ENCODE peak calls at places on chromosomes 11 and 22, in four cellular contexts. E, H, W and N are unnamed samples. For H3K36me3, the result is how much of the 10 kb centered on the place peaks cover.

GRCh38 chr11:46127150-46127638 is 5.9 kb upstream of the PHF21A start:
- DNase-seq in E (peak), H (peak), W (no peak), N (no peak)

GRCh38 chr22:43945632-43946390 is 9.4 kb upstream of the SAMM50 start:
- DNase-seq in E (no peak), H (peak), W (peak), N (no peak)

GRCh38 chr11:16770016-16770415 is 31.6 kb downstream of the C11orf58 start:
- DNase-seq in E (no peak), H (no peak), W (no peak), N (no peak)

GRCh38 chr11:112961146-112961668 is at the start of gene NCAM1:
- DNase-seq in E (peak), H (peak), W (peak), N (peak)

GRCh38 chr22:44620129-44620840 is 81.7 kb upstream of the PRR5 start:
- DNase-seq in E (no peak), H (peak), W (peak), N (peak)

GRCh38 chr11:71165771-71166170 is 86.6 kb downstream of the SHANK2 start:
- DNase-seq in E (no peak), H (peak), W (no peak), N (no peak)

GRCh38 chr11:110463153-110463552 is 33.4 kb downstream of the FDX1 start:
- DNase-seq in E (no peak), H (peak), W (peak), N (no peak)

GRCh38 chr11:83827940-83828554 is 541.9 kb upstream of the CCDC90B start:
- DNase-seq in E (peak), H (no peak), W (no peak), N (no peak)

GRCh38 chr11:72091292-72091691 is 10.6 kb downstream of the LRRC51 start:
- DNase-seq in E (no peak), H (peak), W (peak), N (peak)

GRCh38 chr11:101407324-101407723 is 176.5 kb downstream of the TRPC6 start:
- DNase-seq in E (no peak), H (no peak), W (no peak), N (peak)

GRCh38 chr11:13118194-13118593 is 109.1 kb downstream of the RASSF10 start:
- DNase-seq in E (peak), H (no peak), W (no peak), N (no peak)

GRCh38 chr11:101346591-101346990 is 217.0 kb upstream of the PGR start:
- DNase-seq in E (peak), H (no peak), W (no peak), N (no peak)

GRCh38 chr11:95897731-95898130 is 26.2 kb downstream of the MTMR2 start:
- DNase-seq in E (no peak), H (no peak), W (no peak), N (no peak)

GRCh38 chr11:126102436-126102894 is 39.8 kb upstream of the CDON start:
- DNase-seq in E (peak), H (peak), W (no peak), N (peak)

GRCh38 chr11:61516675-61517516 is 8.3 kb downstream of the LRRC10B start:
- DNase-seq in E (no peak), H (no peak), W (peak), N (peak)

GRCh38 chr11:30357872-30358271 is 35.0 kb downstream of the ARL14EP start:
- DNase-seq in E (no peak), H (no peak), W (no peak), N (no peak)

GRCh38 chr11:100686476-100686875 is 612 bp upstream of the ARHGAP42 start:
- DNase-seq in E (no peak), H (no peak), W (no peak), N (no peak)

GRCh38 chr22:39173050-39173706 is 20.7 kb upstream of the CBX7 start:
- DNase-seq in E (no peak), H (no peak), W (no peak), N (no peak)

GRCh38 chr11:57312511-57313021 is 12.2 kb downstream of the TNKS1BP1 start:
- DNase-seq in E (no peak), H (peak), W (peak), N (no peak)

GRCh38 chr22:32720924-32721323 is 80.6 kb upstream of the TIMP3 start:
- DNase-seq in E (no peak), H (no peak), W (no peak), N (no peak)

GRCh38 chr11:78061921-78062311 is 1.7 kb upstream of the THRSP start:
- DNase-seq in E (no peak), H (no peak), W (no peak), N (no peak)

GRCh38 chr11:129259950-129260349 is 67.8 kb upstream of the ARHGAP32 start:
- DNase-seq in E (no peak), H (no peak), W (no peak), N (no peak)

GRCh38 chr11:47234669-47235075 is 13.9 kb downstream of the ACP2 start:
- DNase-seq in E (no peak), H (no peak), W (no peak), N (peak)

GRCh38 chr11:15289718-15290117 is 175.0 kb downstream of the INSC start:
- DNase-seq in E (no peak), H (no peak), W (no peak), N (no peak)

GRCh38 chr11:34926831-34927132 is 10.4 kb downstream of the PDHX start:
- DNase-seq in E (no peak), H (no peak), W (no peak), N (no peak)

GRCh38 chr11:92225206-92225562 is 566 bp downstream of the FAT3 start:
- DNase-seq in E (no peak), H (no peak), W (no peak), N (no peak)

GRCh38 chr22:25900880-25901279 is 158.9 kb downstream of the MYO18B start:
- DNase-seq in E (no peak), H (no peak), W (no peak), N (no peak)

GRCh38 chr11:12973529-12974181 is 35.5 kb upstream of the RASSF10 start:
- DNase-seq in E (no peak), H (no peak), W (no peak), N (no peak)

GRCh38 chr11:3203221-3204043 is 15.2 kb downstream of the MRGPRG start:
- DNase-seq in E (no peak), H (peak), W (peak), N (peak)

GRCh38 chr11:126103150-126103549 is 40.5 kb upstream of the CDON start:
- DNase-seq in E (no peak), H (no peak), W (no peak), N (no peak)

GRCh38 chr11:59053387-59053786 is 32.7 kb upstream of the GLYATL1B start:
- DNase-seq in E (no peak), H (peak), W (peak), N (peak)

GRCh38 chr11:89203814-89204213 is 26.1 kb downstream of the TYR start:
- DNase-seq in E (no peak), H (no peak), W (no peak), N (no peak)
- H3K36me3 ChIP-seq in E (under half), H (under half), W (under half), N (under half)

DNA sequence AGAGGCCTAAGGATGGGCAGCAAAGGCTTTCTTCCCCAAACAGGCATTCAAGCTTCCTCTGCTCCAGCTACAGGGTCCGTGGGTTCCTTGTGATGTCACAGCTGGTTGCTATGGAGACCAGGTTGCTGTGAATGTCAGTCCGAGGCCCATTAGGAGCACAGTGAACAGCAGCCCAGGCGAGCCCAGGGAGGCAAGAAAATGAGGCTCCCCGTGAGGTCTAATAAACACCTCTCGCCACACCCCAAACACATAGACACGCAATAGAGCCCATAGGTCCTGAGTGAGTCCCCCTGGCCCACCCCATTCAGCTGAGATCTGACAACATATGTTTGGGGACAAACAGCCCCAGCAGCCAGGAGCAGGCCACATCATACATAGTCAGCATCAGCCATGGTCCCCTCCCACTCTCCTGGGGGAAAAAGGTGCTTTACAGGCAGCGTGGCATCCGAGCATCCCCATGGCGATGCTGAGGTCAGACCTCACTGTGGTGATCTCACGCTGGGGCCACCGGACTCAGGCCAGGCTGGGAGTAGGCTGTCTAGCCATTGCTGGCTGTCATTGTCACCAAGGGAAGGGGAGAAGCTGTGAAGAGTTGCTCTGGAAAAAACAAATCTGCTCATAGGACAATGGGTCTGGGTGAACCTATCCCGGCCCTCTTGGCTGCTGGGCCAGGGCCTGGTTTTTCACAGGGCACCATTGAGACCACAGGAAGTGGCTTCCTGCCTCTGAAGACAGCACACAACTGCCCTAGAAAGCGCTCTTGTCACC is 23.1 kb upstream of the TP53I11 start:
- DNase-seq in E (no peak), H (no peak), W (no peak), N (no peak)
- TF ChIP-seq CTCF in E (no peak), H (no peak), W (no peak), N (no peak)

DNA sequence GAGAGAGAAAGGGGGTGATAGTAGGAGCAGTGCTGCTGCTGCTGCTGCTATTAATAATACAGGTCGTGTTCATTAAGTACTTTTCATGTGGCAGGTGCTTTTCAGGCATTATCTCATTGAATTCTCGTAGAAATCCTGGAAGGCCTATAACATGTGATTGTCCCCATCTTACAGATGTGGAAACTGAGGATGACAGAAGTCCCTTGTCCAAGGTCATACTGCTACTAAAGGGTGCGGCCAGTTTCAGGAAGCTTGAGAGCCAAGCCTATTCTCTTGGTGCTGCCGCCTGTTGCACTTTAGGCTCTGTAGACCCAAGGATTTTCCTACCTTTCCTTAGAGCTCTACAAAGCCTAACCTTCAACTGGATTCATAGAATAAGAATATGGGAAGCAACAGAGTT is 193.3 kb downstream of the DBX1 start:
- DNase-seq in E (no peak), H (no peak), W (no peak), N (no peak)
- H3K4me3 ChIP-seq in E (no peak), H (no peak), W (no peak), N (no peak)

DNA sequence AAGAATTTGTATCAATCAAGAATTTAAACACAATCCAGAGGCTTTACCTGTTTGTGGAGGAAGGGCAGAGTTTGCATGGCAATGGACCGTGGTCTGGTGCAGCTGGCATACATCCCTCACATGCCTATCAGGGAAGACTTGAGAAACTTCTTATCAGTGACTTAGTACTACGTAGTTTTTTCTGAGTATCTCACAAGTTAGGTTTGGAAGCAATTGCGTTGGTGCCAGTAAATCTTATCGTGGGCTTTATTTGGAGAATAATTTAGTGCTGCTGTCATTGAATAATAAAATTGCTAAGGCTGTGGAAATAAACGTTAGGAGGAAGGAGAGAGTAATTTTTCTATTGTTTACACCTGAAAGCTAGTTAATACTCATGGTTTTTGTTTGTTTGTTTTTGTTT is 72.3 kb downstream of the PRMT3 start:
- DNase-seq in E (no peak), H (no peak), W (no peak), N (no peak)
- H3K36me3 ChIP-seq in E (under half), H (under half), W (under half), N (under half)

DNA sequence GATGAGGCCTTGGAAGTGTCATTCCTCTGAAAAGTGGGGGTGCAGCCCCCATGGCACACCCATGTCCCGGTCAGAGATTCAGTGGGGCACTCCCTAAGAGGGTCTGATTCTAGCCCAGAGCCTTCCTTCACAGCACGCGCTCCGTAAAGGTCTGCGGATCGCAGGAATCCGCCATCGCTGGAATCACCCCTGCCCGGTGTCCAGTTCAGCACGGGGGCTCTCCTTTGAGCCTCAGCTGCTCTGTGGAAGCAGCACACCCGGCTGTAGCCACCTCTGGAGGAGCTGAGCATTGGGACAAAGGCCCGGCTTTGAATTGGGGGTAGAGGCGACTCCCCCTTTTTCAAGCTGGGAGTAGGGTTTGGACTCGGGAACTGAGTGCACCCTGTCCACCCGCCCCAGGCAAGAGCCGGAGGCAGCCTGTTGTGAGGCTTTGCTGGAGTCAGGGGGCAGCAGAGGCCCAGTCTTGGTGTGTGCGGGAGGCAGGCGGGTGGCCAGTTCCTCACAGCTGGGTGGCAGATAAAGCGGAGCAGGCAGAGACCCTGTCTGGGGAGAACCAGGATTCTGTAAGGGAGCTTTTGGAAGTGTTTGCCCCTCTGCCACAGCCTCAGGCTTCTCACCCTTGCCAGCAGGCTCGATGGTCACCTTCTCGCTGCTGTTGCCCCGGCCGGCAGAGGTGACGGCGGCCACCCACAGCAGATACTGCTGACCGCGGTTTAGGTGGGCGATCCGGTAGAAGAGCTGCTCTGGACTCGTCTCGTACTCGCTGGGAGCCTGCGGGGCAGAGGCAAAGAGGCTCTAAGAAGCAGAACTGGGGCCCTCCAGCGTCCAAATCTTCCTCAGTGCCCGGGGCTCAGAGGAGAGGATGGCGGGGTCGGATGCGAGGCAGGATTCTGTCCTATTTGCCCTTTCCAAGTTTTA is 115.9 kb downstream of the CEP164 start:
- DNase-seq in E (no peak), H (no peak), W (peak), N (peak)
- TF ChIP-seq CTCF in E (peak), H (peak), W (peak), N (peak)

DNA sequence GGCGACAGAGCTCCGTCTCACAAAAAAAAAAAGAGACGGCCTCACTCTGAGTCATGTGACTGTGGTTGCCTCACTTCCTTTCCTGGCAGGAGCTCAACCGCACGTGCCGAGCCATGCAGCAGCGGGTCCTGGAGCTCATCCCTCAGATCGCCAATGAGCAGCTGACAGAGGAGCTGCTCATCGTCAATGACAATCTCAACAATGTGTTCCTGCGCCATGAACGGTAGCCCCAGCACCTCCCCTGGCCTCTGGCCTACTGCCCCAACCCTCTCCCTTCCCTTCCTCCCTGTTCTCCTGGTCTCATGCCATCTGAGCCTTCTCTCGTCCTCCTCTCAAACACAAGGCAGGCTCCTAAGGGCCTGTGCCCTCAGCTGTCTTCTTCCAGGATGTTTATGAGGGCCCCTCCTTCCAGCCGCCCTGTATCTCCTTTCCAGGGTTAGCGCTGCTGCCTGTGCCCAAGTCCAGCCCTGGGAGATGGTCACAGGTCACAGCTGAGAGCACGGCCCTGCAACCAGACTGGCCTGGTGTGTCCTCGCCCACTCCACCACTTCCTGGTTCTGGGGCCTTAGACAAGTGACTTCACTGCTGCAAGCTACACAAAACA is 30.7 kb downstream of the TOM1 start:
- DNase-seq in E (peak), H (peak), W (no peak), N (peak)
- H3K4me3 ChIP-seq in E (no peak), H (peak), W (no peak), N (no peak)

DNA sequence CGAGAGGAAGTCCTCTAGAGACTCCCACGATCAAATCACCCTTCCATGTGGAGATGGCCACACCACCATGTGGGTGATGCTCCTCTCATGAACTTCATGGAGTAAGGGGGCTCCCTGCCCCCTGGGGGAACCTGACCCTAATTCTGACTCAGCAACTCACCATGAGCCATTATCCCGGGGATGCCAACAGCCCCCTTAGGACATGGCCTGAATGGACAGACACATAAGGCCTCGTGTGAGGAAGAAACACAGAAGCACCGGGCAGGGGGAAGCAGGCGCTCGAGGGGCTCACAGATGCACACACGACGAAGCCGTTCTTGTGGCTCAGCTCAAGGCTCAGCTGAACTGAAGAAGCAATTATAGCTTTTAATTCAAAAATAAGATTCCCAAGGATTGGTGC is 99.5 kb upstream of the BID start:
- DNase-seq in E (no peak), H (no peak), W (no peak), N (no peak)
- H3K36me3 ChIP-seq in E (under half), H (under half), W (under half), N (under half)

DNA sequence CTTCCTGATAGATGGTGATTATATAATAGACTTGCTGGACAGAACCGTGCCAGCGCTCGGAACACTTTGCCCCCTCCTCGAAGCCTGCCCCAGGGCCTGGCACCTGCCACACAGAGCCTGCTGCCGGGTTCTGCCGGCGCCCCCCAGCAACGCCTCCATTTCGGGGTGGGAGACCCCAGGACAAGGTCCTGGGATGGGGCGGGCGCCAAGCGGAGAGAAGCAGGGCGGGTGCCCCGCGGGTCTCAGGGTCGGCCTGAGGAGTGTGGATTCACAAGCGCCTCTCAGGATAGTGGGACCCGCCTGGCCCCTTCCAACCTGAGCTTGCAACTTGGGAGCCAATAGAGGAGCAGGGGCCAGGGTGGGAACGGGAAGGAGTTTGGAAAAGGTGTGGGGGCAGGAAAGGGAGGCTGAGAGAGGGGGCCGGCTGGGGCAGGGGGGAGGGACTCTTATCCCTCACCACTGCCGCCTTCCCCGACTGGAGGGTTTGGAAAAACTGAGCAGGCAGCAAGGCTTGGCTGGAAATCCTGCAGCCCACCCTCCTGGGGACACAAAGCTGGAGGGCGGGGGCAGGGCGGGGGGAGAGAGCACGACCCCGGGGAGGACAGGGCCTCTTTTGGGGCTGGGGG is 3.3 kb upstream of the BCL9L start:
- DNase-seq in E (peak), H (peak), W (no peak), N (peak)
- TF ChIP-seq CTCF in E (peak), H (no peak), W (no peak), N (no peak)